ENCODE peak calls at places on chromosomes 16 and 17, in four cellular contexts. One of them, this sample, is unnamed.

GRCh38 chr17:35094902-35095301 is 24.8 kb downstream of the RAD51D start:
- DNase-seq in suprapubic skin: no peak
- DNase-seq in right atrium auricular region: no peak
- DNase-seq in choroid plexus epithelial cell: peak; percentile 90
- DNase-seq in this sample: peak; percentile 94

GRCh38 chr17:413706-414440 is 61.3 kb upstream of the RPH3AL start:
- DNase-seq in right atrium auricular region: no peak
- DNase-seq in suprapubic skin: no peak
- DNase-seq in choroid plexus epithelial cell: no peak
- DNase-seq in this sample: no peak

GRCh38 chr17:9115446-9116265 is 94.3 kb downstream of the NTN1 start:
- DNase-seq in right atrium auricular region: peak; percentile 74
- DNase-seq in choroid plexus epithelial cell: peak; percentile 53
- DNase-seq in suprapubic skin: peak; percentile 85
- DNase-seq in this sample: peak; percentile 33

GRCh38 chr17:8959312-8959918 is 6.1 kb downstream of the PIK3R5 start:
- DNase-seq in right atrium auricular region: no peak
- DNase-seq in choroid plexus epithelial cell: no peak
- DNase-seq in suprapubic skin: no peak
- DNase-seq in this sample: no peak

GRCh38 chr16:19307587-19308241 is 22.2 kb downstream of the CLEC19A start:
- DNase-seq in right atrium auricular region: no peak
- DNase-seq in choroid plexus epithelial cell: no peak
- DNase-seq in suprapubic skin: no peak
- DNase-seq in this sample: no peak

GRCh38 chr16:65070831-65071230 is 51.0 kb downstream of the CDH11 start:
- DNase-seq in choroid plexus epithelial cell: peak; percentile 100
- DNase-seq in right atrium auricular region: peak; percentile 93
- DNase-seq in suprapubic skin: no peak
- DNase-seq in this sample: peak; percentile 95

GRCh38 chr17:33962857-33963655 is 292.0 kb upstream of the CCL2 start:
- DNase-seq in right atrium auricular region: no peak
- DNase-seq in suprapubic skin: peak; percentile 50
- DNase-seq in choroid plexus epithelial cell: no peak
- DNase-seq in this sample: no peak

GRCh38 chr16:14548933-14549788 is 80.9 kb downstream of the PARN start:
- DNase-seq in choroid plexus epithelial cell: peak; percentile 15
- DNase-seq in right atrium auricular region: no peak
- DNase-seq in suprapubic skin: no peak
- DNase-seq in this sample: no peak

GRCh38 chr16:57029161-57030160 is 40.1 kb downstream of the NLRC5 start:
- DNase-seq in suprapubic skin: no peak
- DNase-seq in right atrium auricular region: no peak
- DNase-seq in choroid plexus epithelial cell: peak; percentile 58
- DNase-seq in this sample: peak; percentile 86

GRCh38 chr17:69539781-69540319 is 125.4 kb downstream of the MAP2K6 start:
- DNase-seq in right atrium auricular region: no peak
- DNase-seq in suprapubic skin: no peak
- DNase-seq in choroid plexus epithelial cell: peak; percentile 69
- DNase-seq in this sample: peak; percentile 53

GRCh38 chr16:88917146-88917914 is 50.9 kb upstream of the PABPN1L start:
- DNase-seq in choroid plexus epithelial cell: no peak
- DNase-seq in suprapubic skin: no peak
- DNase-seq in right atrium auricular region: no peak
- DNase-seq in this sample: no peak

GRCh38 chr17:56801506-56802178 is 32.1 kb downstream of the C17orf67 start:
- DNase-seq in right atrium auricular region: peak; percentile 34
- DNase-seq in choroid plexus epithelial cell: no peak
- DNase-seq in suprapubic skin: no peak
- DNase-seq in this sample: no peak

GRCh38 chr17:19287651-19288050 is 50.5 kb downstream of the EPN2 start:
- DNase-seq in choroid plexus epithelial cell: no peak
- DNase-seq in suprapubic skin: no peak
- DNase-seq in right atrium auricular region: no peak
- DNase-seq in this sample: no peak

GRCh38 chr16:63789603-63790002 is 1332.3 kb downstream of the CDH11 start:
- DNase-seq in choroid plexus epithelial cell: peak; percentile 2
- DNase-seq in right atrium auricular region: no peak
- DNase-seq in suprapubic skin: no peak
- DNase-seq in this sample: peak; percentile 19

GRCh38 chr17:43714338-43715149 is 44.0 kb downstream of the SOST start:
- DNase-seq in suprapubic skin: no peak
- DNase-seq in right atrium auricular region: no peak
- DNase-seq in choroid plexus epithelial cell: peak; percentile 39
- DNase-seq in this sample: peak; percentile 51

GRCh38 chr17:59155439-59156177 is at the start of gene PRR11:
- DNase-seq in right atrium auricular region: peak; percentile 98
- DNase-seq in choroid plexus epithelial cell: peak; percentile 100
- DNase-seq in suprapubic skin: peak; percentile 97
- DNase-seq in this sample: peak; percentile 100

GRCh38 chr17:34401165-34401564 is 38.1 kb upstream of the CCL1 start:
- DNase-seq in choroid plexus epithelial cell: no peak
- DNase-seq in suprapubic skin: no peak
- DNase-seq in right atrium auricular region: no peak
- DNase-seq in this sample: no peak

GRCh38 chr16:82231021-82231787 is 61.2 kb upstream of the MPHOSPH6 start:
- DNase-seq in right atrium auricular region: no peak
- DNase-seq in choroid plexus epithelial cell: no peak
- DNase-seq in suprapubic skin: no peak
- DNase-seq in this sample: no peak

GRCh38 chr17:60079401-60079861 is 710 bp upstream of the HEATR6 start:
- DNase-seq in choroid plexus epithelial cell: no peak
- DNase-seq in suprapubic skin: no peak
- DNase-seq in right atrium auricular region: no peak
- DNase-seq in this sample: peak; percentile 57

GRCh38 chr16:83969771-83970429 is 1.9 kb downstream of the NECAB2 start:
- DNase-seq in choroid plexus epithelial cell: no peak
- DNase-seq in suprapubic skin: no peak
- DNase-seq in right atrium auricular region: no peak
- DNase-seq in this sample: no peak

GRCh38 chr16:7363397-7364053 is 30.9 kb downstream of the RBFOX1 start:
- DNase-seq in suprapubic skin: no peak
- DNase-seq in choroid plexus epithelial cell: no peak
- DNase-seq in right atrium auricular region: no peak
- DNase-seq in this sample: no peak

GRCh38 chr16:1069154-1069553 is 3.4 kb upstream of the SSTR5 start:
- DNase-seq in right atrium auricular region: no peak
- DNase-seq in suprapubic skin: no peak
- DNase-seq in choroid plexus epithelial cell: no peak
- DNase-seq in this sample: no peak

GRCh38 chr16:976389-976931 is 5.1 kb upstream of the SOX8 start:
- DNase-seq in right atrium auricular region: no peak
- DNase-seq in choroid plexus epithelial cell: no peak
- DNase-seq in suprapubic skin: no peak
- DNase-seq in this sample: no peak

DNA sequence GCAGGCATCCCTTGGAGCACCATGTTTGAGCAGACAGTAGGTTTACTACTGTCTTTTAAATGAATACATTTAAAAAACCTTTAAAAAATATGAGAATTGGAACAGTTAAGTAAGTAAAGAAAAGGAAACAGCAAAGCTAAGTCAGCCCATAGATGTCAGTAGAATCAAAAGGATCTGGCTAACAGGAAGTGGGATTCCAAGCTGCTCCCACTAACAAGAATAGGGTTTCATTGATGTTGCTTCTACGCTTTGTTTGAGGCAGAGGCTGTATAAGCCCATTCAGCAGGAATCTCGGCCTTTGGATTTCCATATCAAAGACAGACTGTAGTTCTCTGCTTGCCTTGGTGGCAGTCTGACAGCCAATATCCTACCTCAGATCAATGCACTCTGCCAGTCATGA is 122.9 kb upstream of the ELAC2 start:
- DNase-seq in choroid plexus epithelial cell: peak; percentile 16
- DNase-seq in suprapubic skin: no peak
- DNase-seq in right atrium auricular region: no peak
- DNase-seq in this sample: no peak
- TF ChIP-seq CTCF in choroid plexus epithelial cell: peak; percentile 20
- TF ChIP-seq CTCF in suprapubic skin: no peak
- TF ChIP-seq CTCF in right atrium auricular region: no peak
- TF ChIP-seq CTCF in this sample: no peak

DNA sequence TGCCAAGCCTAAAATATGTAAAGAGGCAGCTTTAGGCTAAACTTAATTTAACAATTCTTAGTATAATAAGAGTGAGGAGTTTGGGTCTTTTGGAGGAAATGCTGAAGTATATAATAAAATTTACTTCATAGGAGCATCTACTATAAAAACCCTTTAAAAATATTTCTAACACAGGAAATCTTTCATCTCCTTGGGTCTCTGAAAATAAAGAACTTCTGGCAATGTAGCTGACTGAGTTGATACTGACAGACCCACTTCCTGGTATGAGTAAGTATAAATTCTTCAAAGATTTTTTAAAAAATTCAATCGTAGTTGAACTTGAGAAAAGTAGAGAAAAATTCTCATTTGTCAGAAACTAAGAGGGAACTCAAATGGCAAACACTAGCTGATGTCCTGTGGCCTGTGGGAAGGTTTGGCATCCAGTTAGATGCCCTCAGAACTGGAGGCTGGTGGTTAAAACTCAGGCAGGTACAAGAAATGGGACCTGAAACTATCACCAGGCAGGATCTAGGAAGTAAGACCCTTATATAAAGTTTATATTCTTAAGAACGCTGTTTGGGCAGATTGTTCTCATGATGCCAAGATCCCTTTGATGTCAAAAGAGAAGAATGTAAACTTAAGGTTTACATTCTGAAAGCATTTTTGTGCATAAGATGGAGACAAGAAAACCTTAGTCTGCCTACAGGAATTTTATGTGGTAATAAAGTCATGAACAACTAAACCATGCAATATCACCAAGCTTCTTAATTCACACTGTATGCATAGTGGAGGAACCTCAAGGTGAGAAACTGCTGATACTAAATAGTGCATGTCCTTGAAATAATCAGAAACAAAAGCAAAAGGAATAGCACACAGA is 6.2 kb downstream of the KRTAP4-6 start:
- DNase-seq in suprapubic skin: no peak
- DNase-seq in choroid plexus epithelial cell: peak; percentile 16
- DNase-seq in right atrium auricular region: no peak
- DNase-seq in this sample: no peak
- H3K4me3 ChIP-seq in suprapubic skin: no peak overlapping the region
- H3K4me3 ChIP-seq in choroid plexus epithelial cell: no peak overlapping the region
- H3K4me3 ChIP-seq in right atrium auricular region: no peak overlapping the region
- H3K4me3 ChIP-seq in this sample: no peak overlapping the region

GRCh38 chr16:49427771-49428170 is 54.2 kb downstream of the C16orf78 start:
- DNase-seq in suprapubic skin: no peak
- DNase-seq in right atrium auricular region: no peak
- DNase-seq in choroid plexus epithelial cell: no peak
- DNase-seq in this sample: no peak
- TF ChIP-seq CTCF in suprapubic skin: no peak
- TF ChIP-seq CTCF in right atrium auricular region: no peak
- TF ChIP-seq CTCF in choroid plexus epithelial cell: no peak
- TF ChIP-seq CTCF in this sample: no peak

GRCh38 chr17:18132711-18133110 is 24.2 kb downstream of the MYO15A start:
- DNase-seq in choroid plexus epithelial cell: no peak
- DNase-seq in suprapubic skin: no peak
- DNase-seq in right atrium auricular region: no peak
- DNase-seq in this sample: no peak
- H3K4me3 ChIP-seq in choroid plexus epithelial cell: no peak overlapping the region
- H3K4me3 ChIP-seq in suprapubic skin: no peak overlapping the region
- H3K4me3 ChIP-seq in right atrium auricular region: no peak overlapping the region
- H3K4me3 ChIP-seq in this sample: no peak overlapping the region

GRCh38 chr17:28549274-28550132 is 2.9 kb downstream of the UNC119 start:
- DNase-seq in choroid plexus epithelial cell: no peak
- DNase-seq in right atrium auricular region: no peak
- DNase-seq in suprapubic skin: no peak
- DNase-seq in this sample: no peak

GRCh38 chr17:28545787-28546415 is 6.5 kb downstream of the UNC119 start:
- DNase-seq in choroid plexus epithelial cell: no peak
- DNase-seq in right atrium auricular region: no peak
- DNase-seq in suprapubic skin: no peak
- DNase-seq in this sample: no peak

GRCh38 chr17:28548417-28549130 is 3.9 kb downstream of the UNC119 start:
- DNase-seq in suprapubic skin: no peak
- DNase-seq in right atrium auricular region: no peak
- DNase-seq in choroid plexus epithelial cell: no peak
- DNase-seq in this sample: no peak

GRCh38 chr17:28547096-28547622 is 5.3 kb downstream of the UNC119 start:
- DNase-seq in right atrium auricular region: no peak
- DNase-seq in choroid plexus epithelial cell: no peak
- DNase-seq in suprapubic skin: no peak
- DNase-seq in this sample: no peak

GRCh38 chr17:28547623-28548416 is 4.6 kb downstream of the UNC119 start:
- DNase-seq in choroid plexus epithelial cell: peak; percentile 77
- DNase-seq in right atrium auricular region: peak; percentile 73
- DNase-seq in suprapubic skin: no peak
- DNase-seq in this sample: peak; percentile 79
- TF ChIP-seq CTCF in choroid plexus epithelial cell: peak; percentile 89
- TF ChIP-seq CTCF in right atrium auricular region: peak; percentile 85
- TF ChIP-seq CTCF in suprapubic skin: peak; percentile 79
- TF ChIP-seq CTCF in this sample: peak; percentile 96